ENCODE peak calls at places on chromosomes 13 and 19, in six cellular contexts. X, B, V, R, L and Y are unnamed samples.
A peak's percentile ranks its signal among the peaks of the same experiment; 100 is the strongest.

GRCh38 chr19:50420808-50421207 is 2.1 kb downstream of the SPIB start:
- DNase-seq in X (no peak), B (no peak), V (no peak), R (no peak), L (no peak), Y (no peak)

GRCh38 chr13:42380420-42381164 is 108.6 kb downstream of the AKAP11 start:
- DNase-seq in X (no peak), B (no peak), V (no peak), R (no peak), L (no peak), Y (no peak)

GRCh38 chr13:113976711-113977684 is 3.1 kb upstream of the C13orf46 start:
- DNase-seq in X (peak; percentile 26), B (peak; percentile 24), V (no peak), R (peak; percentile 78), L (no peak), Y (no peak)

GRCh38 chr19:29505034-29505824 is 20.6 kb upstream of the VSTM2B start:
- DNase-seq in X (no peak), B (no peak), V (no peak), R (no peak), L (no peak), Y (no peak)

GRCh38 chr19:39342647-39343305 is 555 bp downstream of the SAMD4B start:
- DNase-seq in X (peak; percentile 13), B (peak; percentile 19), V (peak; percentile 27), R (no peak), L (no peak), Y (no peak)

GRCh38 chr13:21683034-21683733 is 12.3 kb downstream of the FGF9 start:
- DNase-seq in X (peak; percentile 97), B (no peak), V (no peak), R (no peak), L (no peak), Y (no peak)

GRCh38 chr19:18832331-18833140 is 777 bp downstream of the UPF1 start:
- DNase-seq in X (peak; percentile 28), B (peak; percentile 29), V (peak; percentile 55), R (no peak), L (no peak), Y (peak; percentile 68)

GRCh38 chr19:5296457-5297271 is 43.9 kb downstream of the PTPRS start:
- DNase-seq in X (no peak), B (no peak), V (no peak), R (no peak), L (no peak), Y (no peak)

GRCh38 chr13:106532111-106532929 is 3.1 kb downstream of the EFNB2 start:
- DNase-seq in X (peak; percentile 44), B (no peak), V (no peak), R (peak; percentile 38), L (no peak), Y (no peak)

GRCh38 chr13:25778302-25778701 is 273.5 kb downstream of the SHISA2 start:
- DNase-seq in X (no peak), B (no peak), V (no peak), R (no peak), L (no peak), Y (no peak)

GRCh38 chr19:5360003-5360820 is 19.6 kb upstream of the PTPRS start:
- DNase-seq in X (no peak), B (peak; percentile 13), V (no peak), R (peak; percentile 9), L (no peak), Y (no peak)

GRCh38 chr19:42850981-42851717 is 28.4 kb downstream of the PSG1 start:
- DNase-seq in X (peak; percentile 96), B (peak; percentile 74), V (peak; percentile 4), R (peak; percentile 89), L (no peak), Y (no peak)

GRCh38 chr19:1132625-1133383 is 29.0 kb downstream of the GPX4 start:
- DNase-seq in X (no peak), B (no peak), V (no peak), R (no peak), L (no peak), Y (no peak)

GRCh38 chr13:74443623-74444022 is 309.4 kb upstream of the KLF12 start:
- DNase-seq in X (peak; percentile 90), B (no peak), V (no peak), R (peak; percentile 87), L (no peak), Y (no peak)

GRCh38 chr13:109783447-109783814 is 3.0 kb downstream of the IRS2 start:
- DNase-seq in X (no peak), B (no peak), V (no peak), R (no peak), L (no peak), Y (no peak)

GRCh38 chr19:45474941-45475516 is 7.2 kb downstream of the FOSB start:
- DNase-seq in X (peak; percentile 45), B (no peak), V (no peak), R (peak; percentile 60), L (no peak), Y (no peak)

GRCh38 chr19:21047712-21048111 is 27.3 kb downstream of the ZNF430 start:
- DNase-seq in X (no peak), B (no peak), V (no peak), R (no peak), L (no peak), Y (no peak)

GRCh38 chr13:76019421-76020044 is 383.4 kb downstream of the LMO7 start:
- DNase-seq in X (peak; percentile 15), B (no peak), V (peak; percentile 18), R (no peak), L (no peak), Y (no peak)

DNA sequence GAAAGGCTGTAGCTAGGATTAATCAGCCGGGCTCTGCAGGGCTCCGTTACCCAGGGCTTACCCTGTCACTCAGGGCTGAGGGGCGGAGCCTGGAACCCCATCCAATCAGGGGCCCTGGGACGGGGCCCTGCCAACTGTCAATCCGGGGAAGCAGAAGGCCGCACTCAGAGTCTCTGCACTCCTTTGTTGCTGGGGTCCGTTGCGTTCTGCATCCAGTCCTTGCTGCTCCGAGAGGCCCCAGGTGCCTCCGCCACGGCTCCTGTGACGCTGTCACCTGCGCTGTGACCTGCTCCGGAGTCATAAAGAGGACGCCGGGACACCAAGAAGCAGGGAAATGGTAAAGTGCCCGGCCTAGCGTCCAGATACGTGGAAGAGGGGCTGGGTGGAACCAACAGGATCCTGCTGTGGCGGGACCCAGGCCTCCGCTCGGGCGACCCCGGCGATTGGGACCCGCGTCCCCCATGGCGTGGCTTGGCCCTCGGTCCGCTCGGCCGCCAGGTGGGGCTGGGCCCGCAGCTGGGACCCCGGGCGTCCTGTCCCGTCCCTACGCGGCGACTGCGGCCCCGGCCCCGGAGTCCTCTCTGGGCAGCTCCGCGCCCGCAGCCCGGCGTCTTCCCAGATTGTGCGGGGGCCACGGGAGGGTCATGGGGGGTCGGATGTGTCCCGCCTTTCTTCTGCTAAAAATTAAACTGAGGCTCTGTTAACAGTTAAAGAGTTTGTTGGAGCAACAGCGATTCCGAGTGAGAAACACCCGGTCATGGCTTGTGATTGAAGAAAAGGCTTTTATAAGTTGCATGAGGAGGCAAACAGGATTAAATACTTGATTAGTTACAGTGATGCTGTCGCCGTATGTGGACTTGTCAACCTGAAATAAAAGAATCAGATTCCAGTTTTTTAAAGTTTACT is at the start of gene ZNF491:
- DNase-seq in X (peak; percentile 92), B (peak; percentile 79), V (peak; percentile 96), R (peak; percentile 85), L (peak; percentile 94), Y (peak; percentile 94)
- TF ChIP-seq CTCF in X (no peak), B (no peak), V (no peak), R (no peak), L (peak; percentile 23), Y (peak; percentile 58)

GRCh38 chr13:37270206-37271001 is 164.9 kb upstream of the CSNK1A1L start:
- DNase-seq in X (no peak), B (no peak), V (no peak), R (no peak), L (no peak), Y (no peak)
- TF ChIP-seq CTCF in X (no peak), B (no peak), V (no peak), R (no peak), L (no peak), Y (no peak)

GRCh38 chr13:93956416-93956815 is 523.1 kb downstream of the DCT start:
- DNase-seq in X (no peak), B (no peak), V (no peak), R (no peak), L (no peak), Y (no peak)

GRCh38 chr13:93948523-93948922 is 531.0 kb downstream of the DCT start:
- DNase-seq in X (no peak), B (no peak), V (no peak), R (no peak), L (no peak), Y (no peak)

GRCh38 chr13:93957371-93957770 is 522.1 kb downstream of the DCT start:
- DNase-seq in X (no peak), B (no peak), V (no peak), R (no peak), L (no peak), Y (no peak)

GRCh38 chr13:93951153-93951552 is 528.3 kb downstream of the DCT start:
- DNase-seq in X (peak; percentile 6), B (no peak), V (no peak), R (peak; percentile 33), L (no peak), Y (no peak)

DNA sequence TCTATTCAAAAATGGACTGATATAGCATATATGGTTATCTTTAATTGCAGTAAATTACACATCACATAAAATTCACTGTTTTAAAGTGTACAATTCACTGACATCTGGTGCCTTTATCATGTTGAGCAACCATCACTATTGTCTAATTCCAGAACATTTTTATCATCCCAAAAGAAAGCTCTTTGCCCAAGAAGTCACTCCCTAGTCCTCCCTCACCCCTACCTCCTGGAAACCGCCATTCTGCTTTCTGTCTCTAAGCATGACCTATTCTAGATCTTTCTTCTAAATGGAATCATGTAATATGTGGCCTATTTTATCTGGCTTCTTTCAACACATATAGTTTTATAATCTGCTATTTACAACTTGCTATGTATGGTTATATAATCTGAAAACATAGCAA is 525.6 kb downstream of the DCT start:
- DNase-seq in X (no peak), B (no peak), V (no peak), R (peak; percentile 74), L (no peak), Y (no peak)
- TF ChIP-seq CTCF in X (no peak), B (no peak), V (no peak), R (no peak), L (no peak), Y (no peak)

GRCh38 chr13:23348270-23349126 is 85.0 kb downstream of the SACS start:
- DNase-seq in X (no peak), B (no peak), V (no peak), R (no peak), L (no peak), Y (no peak)
- TF ChIP-seq CTCF in X (no peak), B (no peak), V (no peak), R (peak; percentile 16), L (no peak), Y (no peak)